ENCODE peak calls at places on chromosome 16, in seven cellular contexts. One of them, this sample, is unnamed.

GRCh38 chr16:85626191-85626951 is 13.2 kb downstream of the GSE1 start:
- DNase-seq in uterus: no peak
- DNase-seq in lower leg skin: no peak
- DNase-seq in tibial nerve: no peak
- DNase-seq in IMR-90: no peak
- DNase-seq in K562: no peak
- DNase-seq in prostate gland: no peak
- DNase-seq in this sample: no peak

GRCh38 chr16:87834668-87835473 is 34.4 kb downstream of the SLC7A5 start:
- DNase-seq in uterus: no peak
- DNase-seq in lower leg skin: no peak
- DNase-seq in tibial nerve: no peak
- DNase-seq in IMR-90: peak
- DNase-seq in K562: peak
- DNase-seq in prostate gland: no peak
- DNase-seq in this sample: no peak

GRCh38 chr16:72924918-72925630 is 122.9 kb downstream of the ZFHX3 start:
- DNase-seq in uterus: no peak
- DNase-seq in lower leg skin: no peak
- DNase-seq in tibial nerve: no peak
- DNase-seq in IMR-90: no peak
- DNase-seq in K562: no peak
- DNase-seq in prostate gland: peak
- DNase-seq in this sample: peak

GRCh38 chr16:50393461-50394214 is 24.9 kb upstream of the BRD7 start:
- DNase-seq in uterus: no peak
- DNase-seq in lower leg skin: peak
- DNase-seq in tibial nerve: no peak
- DNase-seq in IMR-90: no peak
- DNase-seq in K562: no peak
- DNase-seq in prostate gland: no peak
- DNase-seq in this sample: no peak

GRCh38 chr16:50771366-50771765 is 29.5 kb downstream of the CYLD start:
- DNase-seq in uterus: no peak
- DNase-seq in lower leg skin: no peak
- DNase-seq in tibial nerve: no peak
- DNase-seq in IMR-90: peak
- DNase-seq in K562: no peak
- DNase-seq in prostate gland: no peak
- DNase-seq in this sample: no peak

GRCh38 chr16:81997738-81998137 is 13.5 kb downstream of the SDR42E1 start:
- DNase-seq in uterus: no peak
- DNase-seq in lower leg skin: no peak
- DNase-seq in tibial nerve: peak
- DNase-seq in IMR-90: peak
- DNase-seq in K562: no peak
- DNase-seq in prostate gland: no peak
- DNase-seq in this sample: no peak

GRCh38 chr16:87702325-87702811 is 63.4 kb downstream of the KLHDC4 start:
- DNase-seq in uterus: no peak
- DNase-seq in lower leg skin: no peak
- DNase-seq in tibial nerve: no peak
- DNase-seq in IMR-90: peak
- DNase-seq in K562: peak
- DNase-seq in prostate gland: no peak
- DNase-seq in this sample: peak

GRCh38 chr16:49661465-49662187 is 194.3 kb downstream of the ZNF423 start:
- DNase-seq in uterus: no peak
- DNase-seq in lower leg skin: no peak
- DNase-seq in tibial nerve: no peak
- DNase-seq in IMR-90: no peak
- DNase-seq in K562: no peak
- DNase-seq in prostate gland: no peak
- DNase-seq in this sample: no peak

GRCh38 chr16:29230671-29231091 is 175.8 kb downstream of the NPIPB11 start:
- DNase-seq in uterus: no peak
- DNase-seq in lower leg skin: peak
- DNase-seq in tibial nerve: peak
- DNase-seq in IMR-90: peak
- DNase-seq in K562: no peak
- DNase-seq in prostate gland: no peak
- DNase-seq in this sample: no peak

GRCh38 chr16:53091508-53092211 is 36.9 kb downstream of the CHD9 start:
- DNase-seq in uterus: peak
- DNase-seq in lower leg skin: peak
- DNase-seq in tibial nerve: peak
- DNase-seq in IMR-90: peak
- DNase-seq in K562: no peak
- DNase-seq in prostate gland: no peak
- DNase-seq in this sample: no peak

GRCh38 chr16:85151603-85152413 is 39.5 kb upstream of the CIBAR2 start:
- DNase-seq in uterus: peak
- DNase-seq in lower leg skin: peak
- DNase-seq in tibial nerve: peak
- DNase-seq in IMR-90: peak
- DNase-seq in K562: peak
- DNase-seq in prostate gland: peak
- DNase-seq in this sample: no peak

GRCh38 chr16:27761816-27762215 is 211.9 kb downstream of the KATNIP start:
- DNase-seq in uterus: no peak
- DNase-seq in lower leg skin: no peak
- DNase-seq in tibial nerve: no peak
- DNase-seq in IMR-90: no peak
- DNase-seq in K562: no peak
- DNase-seq in prostate gland: no peak
- DNase-seq in this sample: no peak

GRCh38 chr16:83698964-83699363 is 108.8 kb upstream of the HSBP1 start:
- DNase-seq in uterus: no peak
- DNase-seq in lower leg skin: peak
- DNase-seq in tibial nerve: no peak
- DNase-seq in IMR-90: no peak
- DNase-seq in K562: no peak
- DNase-seq in prostate gland: no peak
- DNase-seq in this sample: no peak

GRCh38 chr16:719815-720506 is 985 bp upstream of the ANTKMT start:
- DNase-seq in uterus: no peak
- DNase-seq in lower leg skin: no peak
- DNase-seq in tibial nerve: no peak
- DNase-seq in IMR-90: no peak
- DNase-seq in K562: no peak
- DNase-seq in prostate gland: no peak
- DNase-seq in this sample: no peak

GRCh38 chr16:10661737-10662136 is 33.0 kb downstream of the TEKT5 start:
- DNase-seq in uterus: no peak
- DNase-seq in lower leg skin: no peak
- DNase-seq in tibial nerve: no peak
- DNase-seq in IMR-90: no peak
- DNase-seq in K562: no peak
- DNase-seq in prostate gland: no peak
- DNase-seq in this sample: no peak

DNA sequence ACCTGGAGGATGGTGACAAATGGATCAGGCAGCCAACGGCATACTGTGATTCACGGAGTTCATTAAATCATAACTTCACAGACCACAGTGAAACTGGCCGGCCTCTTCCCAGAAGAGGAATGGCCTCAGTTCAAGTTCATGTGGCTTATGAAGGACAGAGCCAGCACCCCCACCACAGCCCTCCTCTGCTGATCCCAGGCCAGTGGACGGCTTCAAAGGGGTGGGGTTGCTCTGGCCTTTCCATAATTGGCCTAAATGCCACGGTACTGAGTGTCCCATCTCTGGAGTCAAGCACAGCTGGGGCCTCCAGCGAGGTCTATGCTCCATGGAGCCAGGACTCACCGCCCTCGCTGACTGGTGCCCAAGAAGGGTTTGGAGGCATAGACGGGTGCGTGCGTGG is 21.4 kb downstream of the GALNS start:
- DNase-seq in uterus: no peak
- DNase-seq in lower leg skin: no peak
- DNase-seq in tibial nerve: peak
- DNase-seq in IMR-90: no peak
- DNase-seq in K562: no peak
- DNase-seq in prostate gland: no peak
- DNase-seq in this sample: no peak
- TF ChIP-seq POLR2A in uterus: no peak
- TF ChIP-seq POLR2A in lower leg skin: no peak
- TF ChIP-seq POLR2A in tibial nerve: no peak
- TF ChIP-seq POLR2A in IMR-90: no peak
- TF ChIP-seq POLR2A in K562: no peak
- TF ChIP-seq POLR2A in prostate gland: no peak
- TF ChIP-seq POLR2A in this sample: no peak

GRCh38 chr16:66741131-66741900 is 10.1 kb downstream of the DYNC1LI2 start:
- DNase-seq in uterus: peak
- DNase-seq in lower leg skin: peak
- DNase-seq in tibial nerve: peak
- DNase-seq in IMR-90: peak
- DNase-seq in K562: peak
- DNase-seq in prostate gland: peak
- DNase-seq in this sample: no peak
- H3K4me3 ChIP-seq in uterus: no peak
- H3K4me3 ChIP-seq in lower leg skin: no peak
- H3K4me3 ChIP-seq in tibial nerve: peak
- H3K4me3 ChIP-seq in IMR-90: no peak
- H3K4me3 ChIP-seq in K562: no peak
- H3K4me3 ChIP-seq in prostate gland: no peak
- H3K4me3 ChIP-seq in this sample: no peak

DNA sequence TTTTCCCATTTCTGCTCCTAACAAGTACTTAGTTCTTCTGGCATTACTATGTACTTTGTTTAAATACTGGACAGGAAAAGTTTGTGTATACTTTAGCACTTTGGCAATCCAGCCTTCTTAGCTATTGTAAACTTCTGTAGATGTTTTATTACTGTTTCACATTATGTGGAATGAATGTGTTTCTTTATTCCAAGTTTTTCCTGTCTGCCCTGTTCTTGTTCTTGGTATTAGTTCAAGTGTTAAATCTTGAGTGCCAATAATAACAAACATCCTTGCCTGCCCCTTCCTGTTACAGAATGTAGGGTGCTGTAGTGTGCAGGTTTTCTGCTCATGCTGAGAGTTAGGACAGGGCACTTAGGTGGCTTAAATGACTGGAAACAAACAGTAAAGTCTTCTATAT is 7.3 kb upstream of the CAPNS2 start:
- DNase-seq in uterus: no peak
- DNase-seq in lower leg skin: no peak
- DNase-seq in tibial nerve: no peak
- DNase-seq in IMR-90: peak
- DNase-seq in K562: no peak
- DNase-seq in prostate gland: peak
- DNase-seq in this sample: no peak
- TF ChIP-seq POLR2A in uterus: no peak
- TF ChIP-seq POLR2A in lower leg skin: no peak
- TF ChIP-seq POLR2A in tibial nerve: no peak
- TF ChIP-seq POLR2A in IMR-90: no peak
- TF ChIP-seq POLR2A in K562: no peak
- TF ChIP-seq POLR2A in prostate gland: no peak
- TF ChIP-seq POLR2A in this sample: no peak

DNA sequence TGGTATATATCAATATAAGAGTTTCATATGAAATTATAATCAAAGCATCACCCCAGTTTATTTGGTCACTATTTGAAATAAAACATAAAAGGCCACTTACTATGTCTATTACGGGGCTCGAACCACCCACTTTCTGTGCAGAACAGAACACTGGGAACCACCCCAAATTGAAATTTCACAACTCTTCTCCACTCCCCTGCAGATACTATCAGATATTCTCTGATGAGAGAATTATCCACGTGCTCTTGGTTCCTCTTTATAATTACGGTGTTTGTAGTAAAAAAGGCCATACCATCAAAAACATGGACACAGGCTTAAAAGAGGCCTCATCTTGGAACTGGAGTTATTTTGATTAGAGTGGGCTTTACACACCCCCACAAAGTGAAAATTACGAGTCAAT is 82.8 kb downstream of the WDR59 start:
- DNase-seq in uterus: no peak
- DNase-seq in lower leg skin: no peak
- DNase-seq in tibial nerve: no peak
- DNase-seq in IMR-90: no peak
- DNase-seq in K562: no peak
- DNase-seq in prostate gland: no peak
- DNase-seq in this sample: no peak
- H3K4me3 ChIP-seq in uterus: no peak
- H3K4me3 ChIP-seq in lower leg skin: no peak
- H3K4me3 ChIP-seq in tibial nerve: no peak
- H3K4me3 ChIP-seq in IMR-90: no peak
- H3K4me3 ChIP-seq in K562: no peak
- H3K4me3 ChIP-seq in prostate gland: no peak
- H3K4me3 ChIP-seq in this sample: no peak

GRCh38 chr16:67528870-67529638 is 425 bp downstream of the RIPOR1 start:
- DNase-seq in uterus: peak
- DNase-seq in lower leg skin: no peak
- DNase-seq in tibial nerve: no peak
- DNase-seq in IMR-90: peak
- DNase-seq in K562: no peak
- DNase-seq in prostate gland: no peak
- DNase-seq in this sample: peak
- TF ChIP-seq POLR2A in uterus: no peak
- TF ChIP-seq POLR2A in lower leg skin: no peak
- TF ChIP-seq POLR2A in tibial nerve: no peak
- TF ChIP-seq POLR2A in IMR-90: no peak
- TF ChIP-seq POLR2A in K562: no peak
- TF ChIP-seq POLR2A in prostate gland: peak
- TF ChIP-seq POLR2A in this sample: no peak

DNA sequence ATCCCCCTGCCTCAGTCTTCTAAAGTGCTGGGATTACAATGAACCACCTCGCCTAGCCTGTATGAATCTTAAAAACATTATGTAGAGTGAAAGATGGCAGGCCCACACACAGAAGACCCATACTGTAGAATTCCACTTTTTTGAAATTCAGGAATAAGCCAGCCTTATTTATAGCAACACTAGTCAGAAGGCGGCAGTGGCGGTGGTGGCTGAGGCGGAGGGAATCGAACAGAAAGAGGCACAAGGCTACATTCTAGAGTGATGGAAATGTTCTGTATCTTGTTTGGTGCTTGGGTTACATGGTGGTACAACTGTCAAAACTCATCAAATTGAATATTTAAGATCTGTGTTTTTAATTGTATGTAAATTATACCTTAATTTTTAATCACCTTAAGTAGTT is 11.3 kb downstream of the GFOD2 start:
- DNase-seq in uterus: no peak
- DNase-seq in lower leg skin: no peak
- DNase-seq in tibial nerve: no peak
- DNase-seq in IMR-90: no peak
- DNase-seq in K562: no peak
- DNase-seq in prostate gland: no peak
- DNase-seq in this sample: peak
- H3K4me3 ChIP-seq in uterus: no peak
- H3K4me3 ChIP-seq in lower leg skin: no peak
- H3K4me3 ChIP-seq in tibial nerve: no peak
- H3K4me3 ChIP-seq in IMR-90: no peak
- H3K4me3 ChIP-seq in K562: no peak
- H3K4me3 ChIP-seq in prostate gland: no peak
- H3K4me3 ChIP-seq in this sample: no peak

This sample was measured in spleen.